ENCODE peak calls at places on chromosome 2, in eight cellular contexts. H, U, J, F, C, I, S and P are unnamed samples.

GRCh38 chr2:206642075-206643025 is at the start of gene FAM237A:
- DNase-seq in F (peak), I (no peak), C (no peak), S (peak), J (no peak), H (peak), U (no peak), P (no peak)

GRCh38 chr2:202035089-202035940 is 1.7 kb downstream of the FZD7 start:
- DNase-seq in I (peak), H (peak), C (no peak), J (no peak), U (no peak), F (peak), S (peak), P (no peak)

GRCh38 chr2:231387904-231388724 is 7.4 kb upstream of the B3GNT7 start:
- DNase-seq in H (peak), S (peak), J (peak), C (no peak), I (peak), F (peak), U (no peak), P (no peak)

GRCh38 chr2:154686162-154686561 is 12.3 kb upstream of the KCNJ3 start:
- DNase-seq in F (no peak), I (no peak), J (no peak), H (no peak), C (no peak), U (no peak), S (no peak), P (no peak)

GRCh38 chr2:203804070-203804469 is 63.5 kb upstream of the CTLA4 start:
- DNase-seq in C (peak), H (peak), U (no peak), F (peak), S (peak), I (no peak), J (no peak), P (peak)

GRCh38 chr2:118250463-118250862 is 162.2 kb downstream of the INSIG2 start:
- DNase-seq in U (no peak), H (no peak), I (no peak), S (no peak), J (no peak), C (no peak), F (no peak), P (peak)

GRCh38 chr2:216346781-216347180 is 25.5 kb downstream of the MARCHF4 start:
- DNase-seq in J (no peak), H (no peak), U (no peak), I (no peak), C (no peak), S (no peak), F (no peak), P (no peak)

GRCh38 chr2:179592167-179592936 is 269.1 kb downstream of the ZNF385B start:
- DNase-seq in H (no peak), F (peak), U (no peak), J (no peak), C (no peak), S (peak), I (no peak), P (peak)

GRCh38 chr2:226655871-226656270 is 143.7 kb downstream of the IRS1 start:
- DNase-seq in U (no peak), S (peak), H (no peak), I (no peak), C (no peak), J (no peak), F (peak), P (no peak)

GRCh38 chr2:29155578-29155977 is 40.4 kb downstream of the CLIP4 start:
- DNase-seq in F (peak), H (no peak), C (no peak), J (no peak), U (no peak), S (peak), I (no peak), P (no peak)

GRCh38 chr2:60806988-60807681 is 51.1 kb downstream of the PAPOLG start:
- DNase-seq in H (peak), F (peak), J (no peak), U (peak), I (no peak), C (no peak), S (peak), P (peak)

GRCh38 chr2:170885130-170885791 is 43.8 kb upstream of the GORASP2 start:
- DNase-seq in S (no peak), F (no peak), C (no peak), H (no peak), I (no peak), U (no peak), J (no peak), P (peak)

GRCh38 chr2:201157694-201158093 is 25.2 kb upstream of the CASP10 start:
- DNase-seq in S (no peak), I (no peak), C (no peak), F (no peak), H (no peak), J (no peak), U (no peak), P (no peak)